ENCODE peak calls at places on chromosome 7, in nine cellular contexts. M, U, H, S, K, J, V, X and Z are unnamed samples.

GRCh38 chr7:43085992-43086391 is 26.5 kb upstream of the HECW1 start:
- DNase-seq in M (no peak), U (no peak), H (no peak), S (no peak), K (no peak), J (no peak), V (no peak), X (no peak), Z (no peak)

GRCh38 chr7:90713628-90714027 is 117.5 kb downstream of the CDK14 start:
- DNase-seq in M (no peak), U (no peak), H (no peak), S (no peak), K (no peak), J (no peak), V (no peak), X (no peak), Z (no peak)

GRCh38 chr7:133633055-133633454 is 380.2 kb downstream of the EXOC4 start:
- DNase-seq in M (no peak), U (no peak), H (no peak), S (no peak), K (no peak), J (peak; percentile 1), V (no peak), X (no peak), Z (no peak)

GRCh38 chr7:16753932-16754571 is 497 bp downstream of the TSPAN13 start:
- DNase-seq in M (peak; percentile 89), U (peak; percentile 33), H (peak; percentile 62), S (peak; percentile 61), K (peak; percentile 71), J (no peak), V (peak; percentile 52), X (no peak), Z (no peak)

GRCh38 chr7:3956949-3957348 is 655.9 kb downstream of the SDK1 start:
- DNase-seq in M (no peak), U (no peak), H (no peak), S (no peak), K (no peak), J (no peak), V (no peak), X (no peak), Z (no peak)

GRCh38 chr7:5997210-5997808 is 11.5 kb downstream of the PMS2 start:
- DNase-seq in M (peak; percentile 72), U (peak; percentile 20), H (no peak), S (peak; percentile 58), K (no peak), J (peak; percentile 63), V (peak; percentile 40), X (peak; percentile 39), Z (no peak)

GRCh38 chr7:132778761-132779160 is 202.5 kb upstream of the PLXNA4 start:
- DNase-seq in M (no peak), U (no peak), H (no peak), S (no peak), K (no peak), J (no peak), V (no peak), X (no peak), Z (no peak)

GRCh38 chr7:77199008-77199966 is at the start of gene FGL2:
- DNase-seq in M (peak; percentile 74), U (peak; percentile 59), H (peak; percentile 58), S (peak; percentile 20), K (peak; percentile 42), J (no peak), V (peak; percentile 35), X (peak; percentile 54), Z (peak; percentile 9)

GRCh38 chr7:5352440-5353010 is 69.8 kb downstream of the SLC29A4 start:
- DNase-seq in M (no peak), U (no peak), H (no peak), S (no peak), K (no peak), J (no peak), V (no peak), X (no peak), Z (no peak)

GRCh38 chr7:7992502-7992901 is 23.9 kb downstream of the GLCCI1 start:
- DNase-seq in M (peak; percentile 9), U (no peak), H (no peak), S (no peak), K (no peak), J (no peak), V (no peak), X (no peak), Z (no peak)

GRCh38 chr7:23135765-23136164 is 30.2 kb downstream of the KLHL7 start:
- DNase-seq in M (no peak), U (no peak), H (no peak), S (no peak), K (no peak), J (no peak), V (no peak), X (no peak), Z (no peak)

GRCh38 chr7:149245244-149245643 is 5.8 kb downstream of the ZNF212 start:
- DNase-seq in M (no peak), U (no peak), H (no peak), S (no peak), K (no peak), J (no peak), V (no peak), X (no peak), Z (no peak)

GRCh38 chr7:2864204-2864985 is 20.3 kb upstream of the GNA12 start:
- DNase-seq in M (no peak), U (no peak), H (no peak), S (no peak), K (no peak), J (no peak), V (no peak), X (no peak), Z (no peak)

GRCh38 chr7:77651544-77652162 is 44.6 kb upstream of the RSBN1L start:
- DNase-seq in M (peak; percentile 41), U (no peak), H (no peak), S (no peak), K (no peak), J (peak; percentile 43), V (no peak), X (no peak), Z (no peak)

GRCh38 chr7:89549768-89550167 is 604.5 kb upstream of the STEAP1 start:
- DNase-seq in M (no peak), U (no peak), H (no peak), S (no peak), K (no peak), J (no peak), V (no peak), X (no peak), Z (no peak)

GRCh38 chr7:33650828-33651227 is 254.5 kb upstream of the BMPER start:
- DNase-seq in M (no peak), U (no peak), H (no peak), S (no peak), K (no peak), J (no peak), V (no peak), X (no peak), Z (no peak)

DNA sequence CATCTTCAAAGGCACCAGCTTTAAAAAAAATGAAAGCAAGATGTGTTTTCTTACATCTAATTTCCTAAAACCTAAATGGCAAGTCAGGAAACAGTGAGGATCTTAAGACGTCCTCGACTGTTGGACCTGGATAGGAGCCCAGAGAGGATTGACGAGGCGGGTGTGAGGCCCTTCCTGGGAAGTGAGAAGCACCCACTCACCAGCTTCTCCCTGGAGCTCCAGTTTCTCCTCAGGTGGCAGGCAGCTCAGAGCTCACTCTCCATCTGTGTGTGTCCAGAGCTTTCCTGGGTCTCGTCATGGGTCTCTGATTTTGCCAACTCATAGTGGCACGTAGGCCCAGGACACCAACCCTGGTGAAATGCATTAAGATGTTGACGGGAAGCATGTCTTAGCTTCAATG is 613.9 kb upstream of the AUTS2 start:
- DNase-seq in M (no peak), U (no peak), H (no peak), S (no peak), K (no peak), J (no peak), V (no peak), X (no peak), Z (no peak)
- H3K9me3 ChIP-seq in M (no peaks in the 10 kb centered on the region), U (peaks cover 12% of the 10 kb centered on the region), H (peaks cover 12% of the 10 kb centered on the region), S (no peaks in the 10 kb centered on the region), K (no peaks in the 10 kb centered on the region), J (peaks cover 14% of the 10 kb centered on the region), V (peaks cover 2% of the 10 kb centered on the region), X (no peaks in the 10 kb centered on the region), Z (no peaks in the 10 kb centered on the region)

DNA sequence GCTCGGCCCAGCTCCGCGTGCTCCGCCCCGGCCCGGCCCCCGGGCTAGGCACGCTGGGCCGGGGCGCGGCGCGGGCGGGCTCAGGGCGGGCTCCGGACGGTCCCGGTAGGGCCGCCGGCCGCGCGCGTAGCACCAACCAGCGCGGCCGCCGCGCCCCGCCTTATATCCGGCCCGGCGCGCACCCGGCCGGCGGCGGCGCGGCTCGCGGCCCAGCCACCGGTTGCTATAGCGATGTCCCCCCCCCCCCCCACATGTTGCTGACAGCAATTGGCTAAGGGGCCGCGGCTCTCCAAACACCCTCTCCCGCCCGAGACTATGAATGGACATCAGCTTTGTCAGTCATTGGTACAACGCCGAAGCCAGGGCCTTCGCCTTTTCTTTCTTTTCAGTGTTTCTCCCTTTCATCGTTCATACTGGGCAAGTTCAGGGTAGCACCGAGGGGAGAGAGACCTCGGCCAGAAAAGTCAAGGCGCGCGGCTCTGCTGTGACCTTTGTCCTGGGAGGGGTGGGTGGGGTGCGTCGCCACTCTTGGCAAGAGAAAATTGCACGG is 354.1 kb downstream of the DNAJB6 start:
- DNase-seq in M (peak; percentile 94), U (peak; percentile 67), H (no peak), S (peak; percentile 22), K (peak; percentile 93), J (no peak), V (no peak), X (peak; percentile 34), Z (no peak)
- H3K9me3 ChIP-seq in M (no peaks in the 10 kb centered on the region), U (no peaks in the 10 kb centered on the region), H (no peaks in the 10 kb centered on the region), S (no peaks in the 10 kb centered on the region), K (no peaks in the 10 kb centered on the region), J (no peaks in the 10 kb centered on the region), V (peaks cover 17% of the 10 kb centered on the region), X (no peaks in the 10 kb centered on the region), Z (no peaks in the 10 kb centered on the region)

DNA sequence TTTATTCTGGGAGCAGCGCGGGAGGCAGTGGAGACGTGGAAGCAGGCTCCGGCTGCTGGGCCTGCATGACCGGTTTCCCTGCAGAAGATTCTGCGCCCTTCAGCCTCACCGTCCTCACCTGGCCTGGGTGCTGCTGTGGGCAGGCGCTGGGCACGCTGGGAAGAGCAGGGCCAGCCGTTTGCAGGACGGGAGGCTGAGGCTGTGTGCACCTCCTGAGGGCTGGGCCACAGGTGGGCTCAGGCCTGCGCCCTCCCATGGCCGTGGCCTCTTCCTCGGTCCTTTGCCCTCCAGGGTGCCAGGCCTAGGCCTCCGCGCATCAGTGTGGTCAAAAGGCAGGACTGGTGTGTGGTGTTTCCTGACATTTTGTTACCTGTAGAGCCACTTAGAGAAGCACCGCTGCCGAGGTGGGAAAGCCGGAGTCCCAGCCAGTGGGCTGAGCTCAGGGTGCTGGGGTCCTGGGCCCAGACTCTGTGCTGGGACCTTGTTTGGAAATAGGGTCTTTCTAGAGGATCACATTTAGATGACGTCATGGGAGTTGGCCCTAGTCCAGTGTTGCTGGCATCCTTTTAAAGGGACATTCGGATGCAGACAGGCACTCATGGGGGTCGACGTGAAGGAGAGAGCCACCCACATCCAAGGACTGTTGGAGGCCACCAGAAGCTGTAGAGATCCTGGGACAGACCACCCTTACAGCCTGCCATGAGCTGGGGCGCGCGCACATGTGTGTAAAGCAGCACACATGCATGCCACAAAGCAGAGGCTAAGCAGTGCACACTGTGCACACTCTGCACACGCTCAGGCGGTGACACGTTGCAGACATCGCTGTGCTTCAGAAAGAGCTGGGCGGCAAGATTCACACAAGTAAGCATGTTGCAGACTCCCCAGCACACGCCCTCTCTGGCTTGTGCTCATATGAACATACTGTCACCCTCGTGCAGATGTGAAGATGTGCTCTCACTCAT is 478.5 kb downstream of the DNAJB6 start:
- DNase-seq in M (no peak), U (no peak), H (peak; percentile 25), S (no peak), K (no peak), J (no peak), V (no peak), X (no peak), Z (no peak)
- H3K9me3 ChIP-seq in M (no peaks in the 10 kb centered on the region), U (no peaks in the 10 kb centered on the region), H (no peaks in the 10 kb centered on the region), S (no peaks in the 10 kb centered on the region), K (no peaks in the 10 kb centered on the region), J (no peaks in the 10 kb centered on the region), V (peaks cover 14% of the 10 kb centered on the region), X (no peaks in the 10 kb centered on the region), Z (no peaks in the 10 kb centered on the region)

GRCh38 chr7:64521409-64521984 is 41.4 kb downstream of the ZNF680 start:
- DNase-seq in M (no peak), U (no peak), H (no peak), S (no peak), K (no peak), J (no peak), V (no peak), X (no peak), Z (no peak)
- H3K9me3 ChIP-seq in M (peaks cover 58% of the 10 kb centered on the region), U (peaks cover 100% of the 10 kb centered on the region), H (peaks cover 100% of the 10 kb centered on the region), S (no peaks in the 10 kb centered on the region), K (peaks cover 46% of the 10 kb centered on the region), J (peaks cover 76% of the 10 kb centered on the region), V (peaks cover 3% of the 10 kb centered on the region), X (peaks cover 9% of the 10 kb centered on the region), Z (peaks cover 32% of the 10 kb centered on the region)